ENCODE peak calls at places on chromosome 4, in four cellular contexts. F, M, G and V are unnamed samples.

GRCh38 chr4:44287505-44287904 is 161.1 kb downstream of the KCTD8 start:
- DNase-seq in M (no peak), F (no peak), G (no peak), V (no peak)

GRCh38 chr4:4913628-4914027 is 54.2 kb downstream of the MSX1 start:
- DNase-seq in F (no peak), G (no peak), M (no peak), V (no peak)

GRCh38 chr4:186932631-186933150 is 209.0 kb upstream of the FAT1 start:
- DNase-seq in G (no peak), F (no peak), M (no peak), V (no peak)

GRCh38 chr4:152073738-152074137 is 312.9 kb upstream of the GATB start:
- DNase-seq in G (no peak), F (no peak), M (no peak), V (no peak)

GRCh38 chr4:96356591-96357360 is 516.9 kb downstream of the PDHA2 start:
- DNase-seq in G (no peak), F (no peak), M (no peak), V (no peak)

GRCh38 chr4:26206339-26206738 is 114.5 kb upstream of the RBPJ start:
- DNase-seq in M (no peak), F (no peak), G (no peak), V (no peak)

GRCh38 chr4:71417150-71417549 is 78.3 kb downstream of the SLC4A4 start:
- DNase-seq in M (no peak), F (no peak), G (no peak), V (no peak)

GRCh38 chr4:125191252-125191651 is 123.5 kb upstream of the FAT4 start:
- DNase-seq in F (no peak), G (no peak), M (no peak), V (no peak)

GRCh38 chr4:158255727-158256324 is 45.5 kb downstream of the TMEM144 start:
- DNase-seq in F (no peak), G (no peak), M (no peak), V (no peak)

GRCh38 chr4:133157460-133158160 is 8.5 kb downstream of the PCDH10 start:
- DNase-seq in G (no peak), F (no peak), M (no peak), V (no peak)

GRCh38 chr4:186345184-186345583 is 79.2 kb downstream of the F11 start:
- DNase-seq in M (no peak), F (no peak), G (no peak), V (no peak)

GRCh38 chr4:70958681-70959080 is 34.8 kb upstream of the DCK start:
- DNase-seq in G (no peak), F (no peak), M (no peak), V (no peak)

GRCh38 chr4:128550060-128550459 is 259.4 kb upstream of the JADE1 start:
- DNase-seq in G (no peak), M (no peak), F (no peak), V (no peak)

GRCh38 chr4:187478292-187479205 is 517.0 kb upstream of the ZFP42 start:
- DNase-seq in G (no peak), F (no peak), M (no peak), V (no peak)

GRCh38 chr4:44425614-44426208 is 22.9 kb downstream of the KCTD8 start:
- DNase-seq in G (no peak), M (no peak), F (no peak), V (no peak)

GRCh38 chr4:52069566-52069965 is 18.5 kb downstream of the SPATA18 start:
- DNase-seq in G (no peak), M (no peak), F (no peak), V (no peak)

GRCh38 chr4:18397681-18398080 is 376.1 kb upstream of the LCORL start:
- DNase-seq in G (no peak), M (no peak), F (no peak), V (no peak)

GRCh38 chr4:83644677-83645639 is 109.0 kb downstream of the GPAT3 start:
- DNase-seq in M (no peak), G (peak), F (no peak), V (no peak)

GRCh38 chr4:169582203-169582602 is 30.2 kb downstream of the NEK1 start:
- DNase-seq in M (no peak), G (no peak), F (no peak), V (no peak)

GRCh38 chr4:40401646-40402045 is 66.5 kb downstream of the CHRNA9 start:
- DNase-seq in G (no peak), M (no peak), F (no peak), V (no peak)

GRCh38 chr4:8539661-8540060 is 40.5 kb upstream of the GPR78 start:
- DNase-seq in M (peak), F (no peak), G (no peak), V (no peak)

GRCh38 chr4:188682321-188682720 is 543.1 kb downstream of the TRIML1 start:
- DNase-seq in M (no peak), G (no peak), F (no peak), V (no peak)

GRCh38 chr4:185145572-185145971 is 2.5 kb downstream of the SLC25A4 start:
- DNase-seq in G (no peak), M (no peak), F (no peak), V (no peak)

GRCh38 chr4:98720871-98721480 is 62.6 kb upstream of the TSPAN5 start:
- DNase-seq in M (no peak), F (no peak), G (no peak), V (no peak)

GRCh38 chr4:151676301-151676700 is 84.5 kb downstream of the GATB start:
- DNase-seq in F (no peak), M (peak), G (no peak), V (no peak)

DNA sequence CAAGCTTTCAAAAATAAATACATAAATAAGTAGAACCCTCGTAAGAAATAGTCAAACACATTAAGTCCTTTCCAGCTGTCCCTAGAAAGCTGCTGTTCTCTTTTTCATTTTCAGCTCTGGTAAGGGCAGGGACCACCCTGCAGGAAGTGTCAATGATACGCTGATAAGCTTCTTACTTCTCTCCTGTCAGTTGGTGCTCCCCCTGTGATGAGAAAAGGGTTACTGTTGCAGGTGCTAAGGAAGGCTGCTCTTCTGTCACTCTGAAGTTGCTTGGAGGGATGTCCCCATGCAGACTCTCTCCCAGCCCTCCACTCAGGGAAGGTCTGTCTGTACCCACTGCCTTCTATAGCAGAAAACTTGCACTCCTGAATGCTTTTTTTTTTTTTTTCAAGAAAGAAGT is 1.4 kb downstream of the CXCL3 start:
- DNase-seq in F (no peak), G (no peak), M (no peak), V (no peak)
- H3K4me3 ChIP-seq in F (no peak), G (no peak), M (no peak), V (no peak)

GRCh38 chr4:113436360-113436759 is 325.2 kb downstream of the CAMK2D start:
- DNase-seq in G (no peak), F (no peak), M (peak), V (no peak)
- H3K4me3 ChIP-seq in G (no peak), F (no peak), M (no peak), V (no peak)

DNA sequence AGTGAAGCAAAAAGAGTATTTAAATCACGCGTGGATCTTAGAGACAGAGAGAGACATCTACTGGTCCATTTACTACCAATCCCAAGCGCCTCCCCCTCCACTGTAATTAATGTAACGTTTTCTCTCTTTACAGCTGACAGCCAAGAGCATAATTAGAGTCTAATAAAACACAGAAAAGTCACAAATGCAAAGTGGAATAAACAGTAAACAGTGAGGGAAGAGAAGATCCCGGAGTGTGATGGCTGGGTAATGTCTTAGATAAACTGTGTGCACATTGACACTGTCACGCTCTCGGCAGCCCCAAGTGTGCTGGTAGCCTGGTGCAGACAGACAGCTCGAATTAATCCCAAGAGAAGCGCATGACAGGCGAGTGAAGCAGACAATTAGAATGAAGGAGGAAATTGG is 100.3 kb downstream of the CXXC4 start:
- DNase-seq in G (no peak), M (no peak), F (no peak), V (no peak)
- H3K4me3 ChIP-seq in G (no peak), M (no peak), F (no peak), V (no peak)

GRCh38 chr4:154562697-154563254 is at the start of gene FGB:
- DNase-seq in F (no peak), M (no peak), G (no peak), V (no peak)
- H3K4me3 ChIP-seq in F (no peak), M (no peak), G (no peak), V (peak)